ENCODE peak calls at places on chromosomes 4 and X, in four cellular contexts. Y, H, B and T are unnamed samples.
A peak's percentile ranks its signal among the peaks of the same experiment; 100 is the strongest.

GRCh38 chr4:100982345-100982744 is 365.0 kb downstream of the PPP3CA start:
- DNase-seq in B (no peak), Y (no peak), H (no peak), T (no peak)

GRCh38 chrX:115330498-115331138 is 41.1 kb downstream of the LUZP4 start:
- DNase-seq in B (peak; percentile 87), H (no peak), Y (no peak), T (peak; percentile 41)

GRCh38 chr4:169658970-169659735 is 38.8 kb downstream of the CLCN3 start:
- DNase-seq in Y (no peak), H (no peak), B (peak; percentile 15), T (no peak)

GRCh38 chr4:104436542-104436941 is 58.2 kb downstream of the CXXC4 start:
- DNase-seq in H (no peak), Y (no peak), B (no peak), T (no peak)

GRCh38 chr4:95124906-95125504 is 367.2 kb downstream of the BMPR1B start:
- DNase-seq in H (no peak), B (peak; percentile 82), Y (no peak), T (no peak)

GRCh38 chr4:11175374-11175773 is 253.3 kb downstream of the HS3ST1 start:
- DNase-seq in Y (no peak), H (no peak), B (no peak), T (no peak)

GRCh38 chrX:71616672-71617529 is 1.4 kb downstream of the CXCR3 start:
- DNase-seq in H (no peak), B (no peak), Y (no peak), T (no peak)

GRCh38 chr4:118270492-118270891 is 82.3 kb downstream of the PRSS12 start:
- DNase-seq in Y (no peak), B (peak; percentile 77), H (no peak), T (no peak)

GRCh38 chr4:40577588-40578253 is 51.9 kb downstream of the RBM47 start:
- DNase-seq in H (no peak), B (peak; percentile 85), Y (no peak), T (no peak)

GRCh38 chr4:176800891-176801534 is 8.3 kb upstream of the VEGFC start:
- DNase-seq in Y (no peak), B (peak; percentile 76), H (no peak), T (no peak)

GRCh38 chr4:40564004-40564403 is 65.7 kb downstream of the RBM47 start:
- DNase-seq in H (no peak), Y (no peak), B (no peak), T (no peak)

GRCh38 chr4:10020106-10020505 is 1.2 kb downstream of the SLC2A9 start:
- DNase-seq in H (peak; percentile 20), Y (no peak), B (no peak), T (no peak)

GRCh38 chr4:40576651-40577480 is 52.8 kb downstream of the RBM47 start:
- DNase-seq in B (peak; percentile 95), Y (peak; percentile 56), H (peak; percentile 81), T (peak; percentile 38)

GRCh38 chrX:153924149-153924861 is 1.8 kb downstream of the ARHGAP4 start:
- DNase-seq in B (peak; percentile 35), H (no peak), Y (peak; percentile 64), T (no peak)

GRCh38 chr4:182897601-182898478 is 19.3 kb downstream of the DCTD start:
- DNase-seq in Y (no peak), H (no peak), B (no peak), T (no peak)

GRCh38 chrX:2162695-2163094 is 338.1 kb downstream of the DHRSX start:
- DNase-seq in Y (no peak), B (no peak), H (no peak), T (no peak)

GRCh38 chr4:148795156-148795864 is 353.1 kb upstream of the NR3C2 start:
- DNase-seq in H (no peak), Y (no peak), B (peak; percentile 95), T (no peak)

GRCh38 chr4:32985256-32985655 is 2265.1 kb downstream of the PCDH7 start:
- DNase-seq in H (no peak), Y (no peak), B (no peak), T (no peak)

GRCh38 chrX:154380787-154381186 is 1.7 kb downstream of the EMD start:
- DNase-seq in H (no peak), B (no peak), Y (no peak), T (no peak)

GRCh38 chr4:89303177-89303576 is 4.4 kb downstream of the GPRIN3 start:
- DNase-seq in H (no peak), B (no peak), Y (no peak), T (no peak)

GRCh38 chrX:16112428-16112827 is 10.9 kb upstream of the GRPR start:
- DNase-seq in Y (no peak), H (no peak), B (no peak), T (no peak)

GRCh38 chrX:35890699-35891098 is 28.8 kb upstream of the CFAP47 start:
- DNase-seq in Y (no peak), H (no peak), B (no peak), T (no peak)

GRCh38 chrX:85928606-85929005 is 118.8 kb downstream of the CHM start:
- DNase-seq in B (no peak), Y (no peak), H (no peak), T (no peak)

GRCh38 chr4:4762909-4763814 is 96.3 kb upstream of the MSX1 start:
- DNase-seq in H (no peak), Y (no peak), B (peak; percentile 76), T (peak; percentile 42)

GRCh38 chr4:101022151-101023024 is 324.9 kb downstream of the PPP3CA start:
- DNase-seq in B (no peak), H (no peak), Y (no peak), T (no peak)

GRCh38 chr4:35052546-35052945 is 1191.8 kb downstream of the ARAP2 start:
- DNase-seq in H (no peak), B (no peak), Y (no peak), T (no peak)

GRCh38 chr4:165532976-165533375 is 154.2 kb downstream of the CPE start:
- DNase-seq in Y (no peak), B (no peak), H (no peak), T (no peak)

GRCh38 chr4:164108971-164109370 is 614.5 kb downstream of the TMA16 start:
- DNase-seq in B (no peak), H (no peak), Y (no peak), T (no peak)

GRCh38 chrX:149497626-149498025 is 7.5 kb downstream of the IDS start:
- DNase-seq in H (no peak), Y (no peak), B (peak; percentile 56), T (no peak)

GRCh38 chr4:88738714-88739366 is 41.2 kb upstream of the NAP1L5 start:
- DNase-seq in B (no peak), Y (no peak), H (no peak), T (no peak)

GRCh38 chr4:3331511-3332394 is 38.9 kb downstream of the RGS12 start:
- DNase-seq in Y (no peak), H (no peak), B (no peak), T (no peak)

GRCh38 chr4:182231080-182231479 is 12.1 kb upstream of the TENM3 start:
- DNase-seq in H (no peak), Y (no peak), B (peak; percentile 51), T (no peak)

GRCh38 chrX:78673256-78673655 is 14.1 kb upstream of the RTL3 start:
- DNase-seq in Y (no peak), B (no peak), H (no peak), T (no peak)

GRCh38 chr4:177010421-177010820 is 217.7 kb upstream of the VEGFC start:
- DNase-seq in H (no peak), Y (no peak), B (peak; percentile 30), T (no peak)

GRCh38 chr4:184392321-184392720 is 82.0 kb downstream of the IRF2 start:
- DNase-seq in B (no peak), Y (no peak), H (no peak), T (no peak)

GRCh38 chr4:183118585-183118984 is 19.5 kb downstream of the WWC2 start:
- DNase-seq in B (peak; percentile 87), Y (no peak), H (no peak), T (no peak)

GRCh38 chr4:142493255-142493976 is 352.7 kb downstream of the INPP4B start:
- DNase-seq in B (no peak), H (no peak), Y (no peak), T (no peak)

GRCh38 chr4:26866203-26866602 is 5.6 kb downstream of the STIM2 start:
- DNase-seq in Y (no peak), H (no peak), B (no peak), T (no peak)

DNA sequence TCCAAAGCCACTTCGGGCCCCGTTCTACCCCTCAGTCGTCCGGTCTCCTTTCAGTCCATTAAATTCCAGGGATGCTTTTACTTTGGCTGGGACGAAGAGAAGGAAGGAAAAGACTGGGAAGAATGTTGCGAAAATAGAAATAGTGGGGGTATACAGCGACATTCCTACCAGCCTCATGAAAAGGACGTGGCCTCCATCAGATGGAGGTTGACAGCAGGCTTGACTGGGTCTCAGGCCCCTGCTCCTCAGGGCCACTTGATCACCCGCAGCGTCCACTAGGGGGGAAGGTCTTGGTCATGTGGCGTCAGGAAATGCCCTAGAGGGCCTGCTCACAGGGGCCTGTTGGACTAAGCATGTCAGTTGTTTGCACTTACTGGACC is 671 bp upstream of the ANKRD50 start:
- DNase-seq in H (peak; percentile 88), Y (peak; percentile 61), B (peak; percentile 83), T (peak; percentile 76)
- TF ChIP-seq CTCF in H (no peak), Y (peak; percentile 45), B (peak; percentile 63), T (peak; percentile 50)

DNA sequence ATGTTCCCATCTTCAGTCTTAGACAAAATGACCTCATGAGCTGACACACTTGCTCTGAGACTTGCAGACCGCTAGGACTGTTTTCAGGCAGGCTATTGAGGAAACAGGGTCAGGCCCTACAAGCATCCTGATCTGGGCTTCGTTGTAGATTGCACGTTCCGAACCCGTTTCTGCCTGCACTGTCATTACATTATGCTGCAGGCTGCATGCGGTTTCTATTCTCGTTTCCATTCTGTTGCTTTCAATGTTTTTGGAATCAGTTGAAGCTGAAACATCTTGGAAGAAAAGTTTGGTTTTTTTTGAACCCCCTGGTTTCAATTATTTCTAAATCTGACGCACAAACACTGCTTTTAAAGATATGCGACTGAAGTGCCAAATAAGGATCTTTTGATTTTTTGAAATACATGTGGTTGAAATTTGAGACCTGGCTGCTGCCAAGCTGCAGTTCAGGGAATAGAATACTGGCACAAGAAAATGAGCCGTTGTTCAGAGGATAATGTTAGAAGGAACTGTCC is 716.1 kb upstream of the INTU start:
- DNase-seq in B (peak; percentile 95), Y (no peak), H (no peak), T (no peak)
- TF ChIP-seq CTCF in B (peak; percentile 37), Y (no peak), H (no peak), T (no peak)

GRCh38 chrX:133776072-133776471 is 209.3 kb downstream of the GPC3 start:
- DNase-seq in H (no peak), Y (no peak), B (no peak), T (no peak)
- TF ChIP-seq CTCF in H (no peak), Y (peak; percentile 29), B (peak; percentile 21), T (no peak)

DNA sequence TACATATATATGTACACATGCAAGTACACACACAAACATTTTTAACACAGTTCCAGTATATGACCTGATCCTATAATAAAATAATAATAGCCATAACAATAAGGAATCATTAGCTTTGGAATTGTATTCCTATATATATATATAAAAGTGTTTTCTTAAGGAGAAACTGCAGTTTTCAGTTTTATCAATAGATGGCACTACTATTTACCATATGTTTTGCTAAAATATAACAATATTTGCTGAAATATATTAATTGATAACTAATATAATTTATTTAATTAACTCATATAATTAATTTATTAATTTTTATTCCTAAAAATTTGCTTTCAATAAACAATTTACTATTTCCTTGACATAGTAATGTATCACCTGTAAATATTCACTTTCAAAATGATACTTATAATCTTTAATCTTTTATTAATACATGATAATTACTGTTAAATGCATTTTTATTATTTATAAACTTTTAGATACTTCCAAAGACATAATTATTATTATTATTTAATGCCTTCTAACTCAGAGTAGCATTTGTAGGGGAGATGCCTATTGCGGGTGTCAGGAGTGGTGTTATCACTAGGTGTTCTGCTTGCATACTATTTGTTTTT is 599.5 kb downstream of the FSTL5 start:
- DNase-seq in Y (no peak), B (no peak), H (no peak), T (no peak)
- TF ChIP-seq CTCF in Y (peak; percentile 32), B (no peak), H (no peak), T (no peak)

GRCh38 chrX:143669395-143669794 is 33.5 kb upstream of the SLITRK4 start:
- DNase-seq in H (no peak), Y (no peak), B (no peak), T (no peak)
- TF ChIP-seq CTCF in H (no peak), Y (no peak), B (no peak), T (no peak)